ENCODE peak calls at places on chromosome 21, in seven cellular contexts. N is MM.1S, Z is K562, F is mammary epithelial cell, K is HepG2, X is keratinocyte, T is neural progenitor cell. V is an unnamed sample. For H3K4me1, the result is how much of the 10 kb centered on the place peaks cover.

GRCh38 chr21:34560609-34561008 is 48.6 kb upstream of the KCNE1 start:
- DNase-seq in N (no peak), Z (no peak), F (no peak), K (no peak), X (no peak), T (no peak), V (no peak)

GRCh38 chr21:43684424-43684823 is 25.1 kb downstream of the RRP1B start:
- DNase-seq in N (no peak), Z (no peak), F (no peak), K (no peak), X (no peak), T (no peak), V (no peak)

GRCh38 chr21:28078126-28078525 is 914.6 kb downstream of the LTN1 start:
- DNase-seq in N (no peak), Z (no peak), F (no peak), K (no peak), X (no peak), T (no peak), V (no peak)

GRCh38 chr21:36134820-36135390 is at the start of gene CBR3:
- DNase-seq in N (peak), Z (no peak), F (no peak), K (no peak), X (no peak), T (peak), V (peak)

GRCh38 chr21:34630536-34631143 is 15.7 kb upstream of the RCAN1 start:
- DNase-seq in N (peak), Z (peak), F (peak), K (peak), X (no peak), T (peak), V (peak)

GRCh38 chr21:27149034-27149433 is 182.1 kb upstream of the ADAMTS5 start:
- DNase-seq in N (no peak), Z (no peak), F (no peak), K (no peak), X (no peak), T (no peak), V (no peak)

GRCh38 chr21:31731112-31731801 is 661 bp downstream of the SCAF4 start:
- DNase-seq in N (peak), Z (peak), F (no peak), K (peak), X (no peak), T (peak), V (no peak)

GRCh38 chr21:46227811-46228344 is 696 bp downstream of the LSS start:
- DNase-seq in N (peak), Z (no peak), F (peak), K (no peak), X (no peak), T (peak), V (no peak)

GRCh38 chr21:29332461-29333354 is 34.0 kb downstream of the BACH1 start:
- DNase-seq in N (no peak), Z (no peak), F (peak), K (no peak), X (no peak), T (no peak), V (no peak)

GRCh38 chr21:25722631-25723030 is 12.1 kb downstream of the ATP5PF start:
- DNase-seq in N (no peak), Z (no peak), F (no peak), K (no peak), X (no peak), T (no peak), V (no peak)

GRCh38 chr21:39499156-39499555 is 47.4 kb downstream of the SH3BGR start:
- DNase-seq in N (no peak), Z (no peak), F (no peak), K (no peak), X (no peak), T (no peak), V (no peak)

GRCh38 chr21:27213328-27213727 is 246.4 kb upstream of the ADAMTS5 start:
- DNase-seq in N (no peak), Z (no peak), F (no peak), K (no peak), X (no peak), T (peak), V (no peak)

GRCh38 chr21:25657140-25657539 is 18.1 kb downstream of the JAM2 start:
- DNase-seq in N (no peak), Z (no peak), F (peak), K (no peak), X (no peak), T (no peak), V (no peak)

GRCh38 chr21:31905444-31906400 is 32.9 kb downstream of the HUNK start:
- DNase-seq in N (no peak), Z (no peak), F (no peak), K (no peak), X (no peak), T (no peak), V (no peak)

GRCh38 chr21:35323947-35324346 is 274.8 kb upstream of the RUNX1 start:
- DNase-seq in N (no peak), Z (no peak), F (no peak), K (no peak), X (no peak), T (no peak), V (no peak)

GRCh38 chr21:31509108-31510017 is 150.1 kb upstream of the SOD1 start:
- DNase-seq in N (no peak), Z (peak), F (peak), K (peak), X (peak), T (peak), V (peak)

GRCh38 chr21:29257701-29258100 is 41.0 kb upstream of the BACH1 start:
- DNase-seq in N (no peak), Z (no peak), F (peak), K (peak), X (no peak), T (no peak), V (no peak)

GRCh38 chr21:27448960-27449359 is 482.1 kb upstream of the ADAMTS5 start:
- DNase-seq in N (no peak), Z (no peak), F (no peak), K (no peak), X (no peak), T (peak), V (no peak)

GRCh38 chr21:17406202-17406601 is 106.6 kb upstream of the CXADR start:
- DNase-seq in N (no peak), Z (no peak), F (peak), K (no peak), X (no peak), T (no peak), V (no peak)

GRCh38 chr21:26374817-26375216 is 198.3 kb downstream of the CYYR1 start:
- DNase-seq in N (no peak), Z (no peak), F (peak), K (no peak), X (no peak), T (no peak), V (no peak)

GRCh38 chr21:34745557-34746255 is 76.9 kb downstream of the CLIC6 start:
- DNase-seq in N (peak), Z (peak), F (peak), K (peak), X (peak), T (peak), V (peak)

GRCh38 chr21:27756191-27756590 is 789.3 kb upstream of the ADAMTS5 start:
- DNase-seq in N (no peak), Z (no peak), F (no peak), K (no peak), X (no peak), T (no peak), V (no peak)

GRCh38 chr21:25254491-25255174 is 352.6 kb downstream of the MRPL39 start:
- DNase-seq in N (no peak), Z (no peak), F (no peak), K (no peak), X (no peak), T (peak), V (no peak)

GRCh38 chr21:28991861-28992525 is 684 bp downstream of the LTN1 start:
- DNase-seq in N (peak), Z (peak), F (peak), K (peak), X (no peak), T (peak), V (no peak)

GRCh38 chr21:39444406-39445145 is 1.0 kb downstream of the LCA5L start:
- DNase-seq in N (no peak), Z (peak), F (peak), K (no peak), X (peak), T (peak), V (no peak)

GRCh38 chr21:21436012-21436545 is 437.9 kb downstream of the NCAM2 start:
- DNase-seq in N (no peak), Z (no peak), F (no peak), K (no peak), X (no peak), T (no peak), V (no peak)

GRCh38 chr21:30329203-30329868 is 8.2 kb downstream of the KRTAP27-1 start:
- DNase-seq in N (no peak), Z (no peak), F (peak), K (no peak), X (no peak), T (no peak), V (no peak)

GRCh38 chr21:40130476-40130875 is 263.2 kb downstream of the PCP4 start:
- DNase-seq in N (no peak), Z (no peak), F (peak), K (no peak), X (peak), T (no peak), V (no peak)

GRCh38 chr21:46604975-46605758 is at the start of gene S100B:
- DNase-seq in N (no peak), Z (no peak), F (no peak), K (no peak), X (no peak), T (peak), V (no peak)

GRCh38 chr21:28235169-28235892 is 757.3 kb downstream of the LTN1 start:
- DNase-seq in N (no peak), Z (no peak), F (no peak), K (no peak), X (no peak), T (no peak), V (no peak)

GRCh38 chr21:31283025-31283424 is 61.0 kb downstream of the TIAM1 start:
- DNase-seq in N (no peak), Z (no peak), F (no peak), K (no peak), X (no peak), T (no peak), V (no peak)

GRCh38 chr21:24969068-24969467 is 638.2 kb downstream of the MRPL39 start:
- DNase-seq in N (peak), Z (no peak), F (no peak), K (no peak), X (no peak), T (no peak), V (no peak)

GRCh38 chr21:22881131-22881530 is 1882.9 kb downstream of the NCAM2 start:
- DNase-seq in N (no peak), Z (no peak), F (no peak), K (no peak), X (no peak), T (no peak), V (no peak)

GRCh38 chr21:31557421-31557955 is 102.0 kb upstream of the SOD1 start:
- DNase-seq in N (peak), Z (no peak), F (no peak), K (no peak), X (no peak), T (peak), V (no peak)

GRCh38 chr21:37074195-37074510 is 1.1 kb downstream of the TTC3 start:
- DNase-seq in N (no peak), Z (no peak), F (peak), K (no peak), X (no peak), T (peak), V (no peak)

GRCh38 chr21:42118121-42118795 is 47.1 kb downstream of the UMODL1 start:
- DNase-seq in N (no peak), Z (no peak), F (no peak), K (no peak), X (no peak), T (no peak), V (no peak)
- TF ChIP-seq EZH2 in N (no peak), Z (no peak), F (no peak), K (no peak), X (no peak), T (no peak), V (no peak)

GRCh38 chr21:41924355-41924754 is 29.5 kb downstream of the C2CD2 start:
- DNase-seq in N (no peak), Z (no peak), F (no peak), K (no peak), X (no peak), T (no peak), V (no peak)
- H3K4me1 ChIP-seq in N (under half), Z (under half), F (half or more), K (half or more), X (under half), T (under half), V (under half)

GRCh38 chr21:44708866-44709425 is 2.4 kb downstream of the TSPEAR start:
- DNase-seq in N (no peak), Z (no peak), F (no peak), K (no peak), X (no peak), T (no peak), V (no peak)
- TF ChIP-seq EZH2 in N (no peak), Z (no peak), F (no peak), K (no peak), X (no peak), T (no peak), V (no peak)

GRCh38 chr21:41961282-41961701 is 7.5 kb upstream of the C2CD2 start:
- DNase-seq in N (no peak), Z (no peak), F (no peak), K (no peak), X (peak), T (no peak), V (no peak)
- H3K4me1 ChIP-seq in N (under half), Z (under half), F (under half), K (half or more), X (under half), T (under half), V (under half)

GRCh38 chr21:33111577-33111976 is 41.6 kb downstream of the OLIG1 start:
- DNase-seq in N (no peak), Z (no peak), F (no peak), K (no peak), X (no peak), T (no peak), V (no peak)
- TF ChIP-seq EZH2 in N (no peak), Z (no peak), F (no peak), K (no peak), X (peak), T (no peak), V (no peak)

V was measured in PC-9.